ENCODE peak calls at places on chromosome 21, in seven cellular contexts. H, A, M, D, Q, P and T are unnamed samples.

GRCh38 chr21:35375115-35375514 is 326.0 kb upstream of the RUNX1 start:
- DNase-seq in H (no peak), A (peak; percentile 39), M (no peak), D (peak; percentile 83), Q (no peak), P (peak; percentile 69), T (no peak)

GRCh38 chr21:34337741-34338140 is 26.1 kb upstream of the KCNE2 start:
- DNase-seq in H (no peak), A (no peak), M (no peak), D (peak; percentile 64), Q (no peak), P (no peak), T (no peak)

GRCh38 chr21:29237110-29238051 is 61.3 kb upstream of the BACH1 start:
- DNase-seq in H (no peak), A (no peak), M (no peak), D (peak; percentile 64), Q (no peak), P (peak; percentile 75), T (no peak)

GRCh38 chr21:27532081-27532480 is 565.2 kb upstream of the ADAMTS5 start:
- DNase-seq in H (no peak), A (no peak), M (no peak), D (peak; percentile 64), Q (peak; percentile 54), P (peak; percentile 64), T (no peak)

GRCh38 chr21:34530264-34530663 is 18.3 kb upstream of the KCNE1 start:
- DNase-seq in H (no peak), A (no peak), M (no peak), D (no peak), Q (no peak), P (peak; percentile 69), T (no peak)

GRCh38 chr21:33799378-33800090 is 116.1 kb downstream of the ATP5PO start:
- DNase-seq in H (no peak), A (no peak), M (no peak), D (no peak), Q (no peak), P (peak; percentile 51), T (no peak)

GRCh38 chr21:17660862-17661261 is 48.2 kb upstream of the BTG3 start:
- DNase-seq in H (no peak), A (no peak), M (no peak), D (no peak), Q (no peak), P (no peak), T (no peak)

GRCh38 chr21:46027855-46028493 is 46.4 kb downstream of the COL6A1 start:
- DNase-seq in H (no peak), A (peak; percentile 58), M (no peak), D (no peak), Q (no peak), P (peak; percentile 84), T (no peak)

GRCh38 chr21:35226960-35227741 is 178.0 kb upstream of the RUNX1 start:
- DNase-seq in H (no peak), A (no peak), M (no peak), D (no peak), Q (no peak), P (no peak), T (peak; percentile 21)

GRCh38 chr21:34926784-34927548 is 122.1 kb downstream of the RUNX1 start:
- DNase-seq in H (no peak), A (no peak), M (no peak), D (no peak), Q (peak; percentile 65), P (peak; percentile 53), T (no peak)

GRCh38 chr21:33495743-33496142 is 4.2 kb upstream of the DNAJC28 start:
- DNase-seq in H (no peak), A (no peak), M (no peak), D (no peak), Q (no peak), P (no peak), T (no peak)

GRCh38 chr21:31354604-31355443 is 10.8 kb upstream of the TIAM1 start:
- DNase-seq in H (no peak), A (peak; percentile 45), M (no peak), D (peak; percentile 98), Q (no peak), P (peak; percentile 57), T (peak; percentile 42)

GRCh38 chr21:35508389-35508888 is 459.3 kb upstream of the RUNX1 start:
- DNase-seq in H (peak; percentile 82), A (peak; percentile 18), M (peak; percentile 49), D (peak; percentile 47), Q (peak; percentile 54), P (peak; percentile 94), T (no peak)

GRCh38 chr21:31781737-31782136 is 49.8 kb upstream of the SCAF4 start:
- DNase-seq in H (no peak), A (no peak), M (no peak), D (no peak), Q (peak; percentile 30), P (peak; percentile 47), T (no peak)

GRCh38 chr21:44701541-44701940 is 4.6 kb downstream of the KRTAP10-12 start:
- DNase-seq in H (no peak), A (no peak), M (peak; percentile 31), D (no peak), Q (peak; percentile 14), P (no peak), T (no peak)

GRCh38 chr21:44700101-44701022 is 3.4 kb downstream of the KRTAP10-12 start:
- DNase-seq in H (no peak), A (no peak), M (peak; percentile 22), D (no peak), Q (no peak), P (no peak), T (no peak)

GRCh38 chr21:44702111-44702972 is 5.4 kb downstream of the KRTAP10-12 start:
- DNase-seq in H (peak; percentile 67), A (no peak), M (peak; percentile 32), D (no peak), Q (peak; percentile 12), P (no peak), T (no peak)

GRCh38 chr21:44699502-44700001 is 2.6 kb downstream of the KRTAP10-12 start:
- DNase-seq in H (peak; percentile 58), A (no peak), M (peak; percentile 56), D (no peak), Q (peak; percentile 13), P (no peak), T (no peak)

GRCh38 chr21:44701023-44701400 is 4.0 kb downstream of the KRTAP10-12 start:
- DNase-seq in H (no peak), A (no peak), M (no peak), D (no peak), Q (no peak), P (no peak), T (no peak)
- H3K27me3 ChIP-seq in H (peaks cover 95% of the 10 kb centered on the region), A (peaks cover 48% of the 10 kb centered on the region), M (peaks cover 23% of the 10 kb centered on the region), D (no peaks in the 10 kb centered on the region), Q (peaks cover 17% of the 10 kb centered on the region), P (peaks cover 47% of the 10 kb centered on the region), T (peaks cover 36% of the 10 kb centered on the region)

GRCh38 chr21:16308269-16308668 is 578.5 kb downstream of the USP25 start:
- DNase-seq in H (no peak), A (no peak), M (no peak), D (peak; percentile 61), Q (no peak), P (peak; percentile 35), T (no peak)

GRCh38 chr21:16309250-16309971 is 579.6 kb downstream of the USP25 start:
- DNase-seq in H (no peak), A (no peak), M (no peak), D (no peak), Q (no peak), P (no peak), T (no peak)

GRCh38 chr21:16307256-16307655 is 577.5 kb downstream of the USP25 start:
- DNase-seq in H (no peak), A (no peak), M (no peak), D (no peak), Q (no peak), P (no peak), T (no peak)

GRCh38 chr21:16305686-16306085 is 575.9 kb downstream of the USP25 start:
- DNase-seq in H (no peak), A (no peak), M (no peak), D (no peak), Q (no peak), P (peak; percentile 44), T (no peak)

DNA sequence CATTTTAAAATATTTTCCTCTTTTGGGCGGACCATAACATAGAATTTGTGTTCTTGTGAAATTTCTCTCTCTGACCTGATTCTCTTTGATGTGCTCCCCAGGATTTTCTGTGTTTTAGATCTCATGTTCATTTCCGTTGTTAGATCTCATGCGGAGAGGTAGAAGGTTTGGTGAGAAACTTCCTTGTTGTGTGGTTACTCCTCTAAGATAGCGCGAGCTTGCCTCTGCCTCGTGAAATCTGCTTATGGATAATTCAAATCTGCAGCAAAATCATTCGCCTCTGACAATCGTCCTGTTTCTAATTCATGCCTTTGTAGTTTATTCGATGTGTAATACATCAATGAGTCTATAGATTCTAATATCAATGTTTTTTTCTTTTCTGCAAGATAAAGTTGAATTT is 580.4 kb downstream of the USP25 start:
- DNase-seq in H (no peak), A (no peak), M (no peak), D (no peak), Q (no peak), P (no peak), T (no peak)
- H3K27me3 ChIP-seq in H (no peaks in the 10 kb centered on the region), A (no peaks in the 10 kb centered on the region), M (no peaks in the 10 kb centered on the region), D (no peaks in the 10 kb centered on the region), Q (no peaks in the 10 kb centered on the region), P (no peaks in the 10 kb centered on the region), T (no peaks in the 10 kb centered on the region)

DNA sequence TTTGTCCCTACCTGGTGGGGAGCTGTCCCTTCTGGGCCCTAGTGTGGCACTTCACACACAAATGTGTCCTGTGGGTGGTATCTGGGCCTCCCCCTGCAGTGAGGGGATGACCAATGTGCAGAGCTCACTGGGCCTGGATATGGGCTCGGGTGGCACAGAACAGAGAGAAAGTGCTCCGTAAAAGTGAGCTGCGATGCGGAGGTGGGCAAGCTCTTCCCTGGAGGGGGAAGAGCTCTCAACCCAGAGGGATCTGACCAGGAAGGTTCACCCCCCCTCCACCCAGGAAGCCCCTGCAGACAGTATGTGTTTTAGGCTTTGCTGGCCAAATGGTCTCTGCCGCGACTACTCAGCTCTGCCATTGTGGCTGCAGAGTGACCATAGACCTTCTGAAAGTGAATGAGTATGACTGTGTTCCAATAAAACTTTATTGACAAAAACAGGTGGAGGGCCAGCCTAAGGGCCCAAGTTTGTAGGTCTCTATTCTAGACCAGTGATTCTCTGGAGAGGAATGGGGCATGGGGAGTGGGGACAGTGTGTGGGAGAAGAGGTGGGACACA is 8.6 kb upstream of the ITGB2 start:
- DNase-seq in H (peak; percentile 43), A (no peak), M (no peak), D (no peak), Q (no peak), P (no peak), T (no peak)
- H3K27me3 ChIP-seq in H (peaks cover 68% of the 10 kb centered on the region), A (peaks cover 61% of the 10 kb centered on the region), M (peaks cover 81% of the 10 kb centered on the region), D (no peaks in the 10 kb centered on the region), Q (peaks cover 41% of the 10 kb centered on the region), P (peaks cover 69% of the 10 kb centered on the region), T (no peaks in the 10 kb centered on the region)

GRCh38 chr21:38649120-38649519 is 150.8 kb upstream of the ERG start:
- DNase-seq in H (no peak), A (no peak), M (no peak), D (no peak), Q (no peak), P (no peak), T (no peak)

GRCh38 chr21:38652396-38652795 is 153.3 kb upstream of the ETS2 start:
- DNase-seq in H (no peak), A (no peak), M (no peak), D (no peak), Q (no peak), P (no peak), T (no peak)

GRCh38 chr21:38651570-38651969 is 153.3 kb upstream of the ERG start:
- DNase-seq in H (no peak), A (no peak), M (no peak), D (no peak), Q (no peak), P (no peak), T (no peak)

GRCh38 chr21:38659936-38660332 is 145.8 kb upstream of the ETS2 start:
- DNase-seq in H (no peak), A (no peak), M (peak; percentile 62), D (no peak), Q (no peak), P (no peak), T (no peak)

GRCh38 chr21:38654580-38654979 is 151.1 kb upstream of the ETS2 start:
- DNase-seq in H (no peak), A (no peak), M (no peak), D (no peak), Q (no peak), P (no peak), T (no peak)
- H3K27me3 ChIP-seq in H (peaks cover 36% of the 10 kb centered on the region), A (peaks cover 81% of the 10 kb centered on the region), M (peaks cover 15% of the 10 kb centered on the region), D (peaks cover 7% of the 10 kb centered on the region), Q (no peaks in the 10 kb centered on the region), P (peaks cover 62% of the 10 kb centered on the region), T (peaks cover 7% of the 10 kb centered on the region)